ENCODE peak calls at places on chromosome 16, in four cellular contexts. P is activated naive CD4-positive, alpha-beta T cell treated with Interleukin-2 at 50 U/mL for 16 hours; A is AG09319; M is SW 1271. S is an unnamed sample.

GRCh38 chr16:87733190-87733589 is 32.6 kb downstream of the KLHDC4 start:
- DNase-seq in P (peak), A (no peak), M (no peak), S (no peak)

GRCh38 chr16:1089439-1089821 is 6.6 kb downstream of the C1QTNF8 start:
- DNase-seq in P (no peak), A (no peak), M (no peak), S (no peak)

GRCh38 chr16:7355758-7356157 is 23.1 kb downstream of the RBFOX1 start:
- DNase-seq in P (no peak), A (no peak), M (no peak), S (no peak)

GRCh38 chr16:1331712-1332617 is 1.5 kb upstream of the BAIAP3 start:
- DNase-seq in P (peak), A (peak), M (peak), S (no peak)

GRCh38 chr16:81175325-81175891 is 63.1 kb upstream of the BCO1 start:
- DNase-seq in P (no peak), A (peak), M (no peak), S (peak)

GRCh38 chr16:381788-382717 is at the start of gene PGAP6:
- DNase-seq in P (peak), A (no peak), M (no peak), S (no peak)

GRCh38 chr16:72921106-72921505 is 126.8 kb downstream of the ZFHX3 start:
- DNase-seq in P (no peak), A (no peak), M (no peak), S (no peak)

GRCh38 chr16:50238868-50239301 is 27.5 kb upstream of the ADCY7 start:
- DNase-seq in P (no peak), A (no peak), M (no peak), S (no peak)

GRCh38 chr16:20175358-20175757 is 101.7 kb upstream of the GPR139 start:
- DNase-seq in P (no peak), A (no peak), M (no peak), S (no peak)

GRCh38 chr16:4232541-4233386 is 9.1 kb downstream of the SRL start:
- DNase-seq in P (no peak), A (no peak), M (no peak), S (no peak)

GRCh38 chr16:74999208-74999682 is 421 bp downstream of the ZNRF1 start:
- DNase-seq in P (peak), A (no peak), M (no peak), S (no peak)

GRCh38 chr16:1763521-1764511 is 7.5 kb downstream of the NME3 start:
- DNase-seq in P (no peak), A (no peak), M (no peak), S (no peak)

GRCh38 chr16:10180771-10181163 is 1.5 kb downstream of the GRIN2A start:
- DNase-seq in P (peak), A (no peak), M (no peak), S (no peak)

GRCh38 chr16:85986931-85987749 is 88.2 kb downstream of the IRF8 start:
- DNase-seq in P (peak), A (no peak), M (no peak), S (no peak)

S was measured in GM04504.